ENCODE peak calls at places on chromosomes 1 and 21, in four cellular contexts. D, N, L and P are unnamed samples.

GRCh38 chr21:41766051-41766882 is 585 bp downstream of the RIPK4 start:
- DNase-seq in L (peak; percentile 63), D (no peak), N (no peak), P (no peak)

GRCh38 chr1:72241397-72241796 is 40.9 kb downstream of the NEGR1 start:
- DNase-seq in N (no peak), D (no peak), L (no peak), P (no peak)

GRCh38 chr1:3454811-3455618 is 550 bp downstream of the ARHGEF16 start:
- DNase-seq in N (peak; percentile 63), L (peak; percentile 87), D (no peak), P (no peak)

GRCh38 chr21:38267136-38267535 is 10.3 kb downstream of the KCNJ15 start:
- DNase-seq in D (no peak), N (no peak), L (no peak), P (no peak)

GRCh38 chr21:34722684-34723300 is 54.0 kb downstream of the CLIC6 start:
- DNase-seq in D (no peak), N (no peak), L (peak; percentile 86), P (no peak)

GRCh38 chr1:35192056-35192852 is 691 bp downstream of the SFPQ start:
- DNase-seq in N (peak; percentile 88), L (peak; percentile 95), D (peak; percentile 46), P (peak; percentile 45)

GRCh38 chr21:15524855-15525254 is 204.9 kb upstream of the USP25 start:
- DNase-seq in D (no peak), N (no peak), L (no peak), P (no peak)

GRCh38 chr1:96309783-96310182 is 411.8 kb upstream of the PTBP2 start:
- DNase-seq in D (no peak), N (no peak), L (no peak), P (no peak)

GRCh38 chr1:7247158-7247557 is 461.9 kb downstream of the CAMTA1 start:
- DNase-seq in L (no peak), D (no peak), N (no peak), P (no peak)

GRCh38 chr1:186330758-186331157 is 44.3 kb downstream of the TPR start:
- DNase-seq in N (no peak), L (no peak), D (no peak), P (no peak)

GRCh38 chr1:47325530-47325929 is 8.1 kb upstream of the CMPK1 start:
- DNase-seq in L (no peak), N (no peak), D (no peak), P (no peak)

GRCh38 chr1:80533178-80533577 is 1267.6 kb upstream of the ADGRL2 start:
- DNase-seq in L (no peak), N (no peak), D (no peak), P (no peak)

GRCh38 chr1:158992787-158993312 is 16.9 kb upstream of the IFI16 start:
- DNase-seq in N (no peak), D (no peak), L (no peak), P (no peak)

GRCh38 chr1:8985915-8986813 is 40.1 kb downstream of the SLC2A7 start:
- DNase-seq in L (peak; percentile 80), N (peak; percentile 80), D (peak; percentile 57), P (no peak)

GRCh38 chr1:89821322-89822108 is 683 bp downstream of the LRRC8D start:
- DNase-seq in D (no peak), L (peak; percentile 84), N (peak; percentile 53), P (no peak)
- TF ChIP-seq CTCF in D (peak; percentile 23), L (no peak), N (no peak), P (no peak)

GRCh38 chr1:26541816-26542711 is 12.5 kb downstream of the RPS6KA1 start:
- DNase-seq in D (peak; percentile 43), L (peak; percentile 90), N (peak; percentile 67), P (no peak)
- TF ChIP-seq CTCF in D (no peak), L (no peak), N (peak; percentile 47), P (no peak)

DNA sequence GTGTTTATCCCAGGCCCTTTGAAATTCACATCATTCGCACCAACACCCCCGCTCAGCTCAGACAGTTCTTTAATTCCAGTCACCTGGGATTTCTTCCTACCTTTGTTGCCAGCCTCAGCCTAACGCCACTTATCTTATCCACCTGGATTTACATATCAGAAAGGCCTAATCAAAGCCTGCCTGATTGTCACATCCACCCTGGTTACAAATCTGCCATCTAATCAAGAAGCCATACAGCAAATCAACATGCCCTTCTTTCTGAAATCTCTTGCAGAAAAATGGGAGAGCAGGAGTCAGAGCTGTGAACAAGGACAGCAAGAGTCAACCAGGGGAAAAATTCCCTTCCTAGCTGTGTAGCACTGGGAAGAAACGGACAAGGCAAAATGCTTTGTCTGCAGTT is 173.2 kb upstream of the DAB1 start:
- DNase-seq in D (no peak), N (no peak), L (no peak), P (no peak)
- TF ChIP-seq CTCF in D (no peak), N (no peak), L (no peak), P (no peak)

GRCh38 chr1:203638914-203639313 is 12.3 kb downstream of the ATP2B4 start:
- DNase-seq in L (no peak), N (no peak), D (no peak), P (no peak)
- TF ChIP-seq CTCF in L (no peak), N (peak; percentile 50), D (no peak), P (no peak)

GRCh38 chr1:36729716-36730510 is 247.2 kb upstream of the CSF3R start:
- DNase-seq in N (no peak), L (peak; percentile 50), D (no peak), P (no peak)

GRCh38 chr1:36729289-36729688 is 246.6 kb upstream of the CSF3R start:
- DNase-seq in D (no peak), N (no peak), L (peak; percentile 46), P (no peak)

GRCh38 chr1:36732038-36732402 is 249.3 kb upstream of the CSF3R start:
- DNase-seq in L (no peak), N (no peak), D (no peak), P (no peak)

GRCh38 chr1:36730599-36730998 is 247.9 kb upstream of the CSF3R start:
- DNase-seq in N (no peak), L (peak; percentile 46), D (no peak), P (no peak)

GRCh38 chr1:36731226-36732037 is 248.7 kb upstream of the CSF3R start:
- DNase-seq in D (no peak), N (no peak), L (peak; percentile 51), P (no peak)
- TF ChIP-seq CTCF in D (no peak), N (no peak), L (no peak), P (peak; percentile 4)

DNA sequence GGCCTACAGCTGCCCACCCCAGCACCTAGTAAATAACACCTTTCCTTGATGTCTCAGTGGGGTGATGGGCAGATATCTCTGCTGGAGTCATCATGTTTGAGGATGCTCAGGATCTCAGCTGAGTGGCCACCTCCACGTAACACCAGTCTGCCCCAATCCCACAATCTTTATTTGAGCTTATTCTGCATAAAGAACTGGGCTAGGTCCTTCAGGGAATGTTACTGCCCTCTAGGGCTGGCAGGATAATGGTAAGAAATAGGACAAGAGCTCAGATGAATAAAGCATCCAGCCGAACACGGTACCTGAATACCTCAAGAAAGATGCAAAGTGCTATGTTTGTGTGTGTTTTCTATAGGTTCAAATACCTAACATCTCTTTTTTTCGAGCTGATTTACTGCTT is 33.7 kb downstream of the XCL1 start:
- DNase-seq in L (no peak), D (no peak), N (no peak), P (no peak)
- TF ChIP-seq CTCF in L (no peak), D (no peak), N (no peak), P (peak; percentile 19)

GRCh38 chr1:1899266-1899966 is 8.5 kb upstream of the GNB1 start:
- DNase-seq in N (no peak), L (peak; percentile 50), D (no peak), P (no peak)

GRCh38 chr1:1900883-1901640 is 10.2 kb upstream of the GNB1 start:
- DNase-seq in D (no peak), L (peak; percentile 75), N (no peak), P (no peak)

GRCh38 chr1:1895456-1896333 is 4.8 kb upstream of the GNB1 start:
- DNase-seq in N (no peak), L (peak; percentile 63), D (no peak), P (no peak)

GRCh38 chr1:1899967-1900327 is 9.1 kb upstream of the GNB1 start:
- DNase-seq in N (no peak), L (peak; percentile 48), D (no peak), P (no peak)

DNA sequence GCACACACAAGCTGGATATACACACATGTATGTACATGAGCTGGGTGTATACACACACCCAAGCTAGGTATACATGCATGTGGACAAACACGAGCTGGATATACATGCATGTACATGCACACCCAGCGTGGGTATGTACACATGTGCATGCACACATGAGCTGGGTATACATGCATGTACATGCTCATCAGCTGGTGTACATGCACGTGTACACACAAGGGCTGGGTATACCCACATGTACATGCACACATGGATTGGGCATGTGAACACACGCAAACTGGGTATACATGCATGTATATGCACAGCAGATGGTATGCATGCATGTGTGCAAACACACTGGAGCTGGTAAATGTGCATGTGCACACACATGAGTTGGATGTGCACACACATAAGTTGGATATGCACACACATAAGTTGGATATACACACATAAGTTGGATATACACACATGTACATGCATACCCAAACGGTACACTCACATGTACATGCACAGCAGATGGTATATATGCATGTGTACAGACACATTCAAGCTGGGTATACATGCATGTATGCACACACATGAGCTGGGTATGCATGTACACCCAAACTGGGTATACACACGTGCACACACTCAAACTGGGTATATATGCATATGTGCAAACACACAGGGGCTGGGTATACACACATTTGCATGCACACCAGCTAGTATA is 7.5 kb upstream of the GNB1 start:
- DNase-seq in L (no peak), N (no peak), D (no peak), P (no peak)
- TF ChIP-seq CTCF in L (no peak), N (no peak), D (no peak), P (no peak)